ENCODE peak calls at places on chromosomes 3 and 15, in eight cellular contexts. One of them, this sample, is unnamed. For H3K9me3, the result is how much of the 10 kb centered on the place peaks cover.

GRCh38 chr3:25426408-25426807 is 1.7 kb upstream of the RARB start:
- DNase-seq in A549: no peak
- DNase-seq in left lung: no peak
- DNase-seq in body of pancreas: no peak
- DNase-seq in cardiac muscle cell: no peak
- DNase-seq in psoas muscle: no peak
- DNase-seq in aorta: no peak
- DNase-seq in NT2/D1: no peak
- DNase-seq in this sample: peak

GRCh38 chr15:52788099-52788986 is 1.8 kb downstream of the ONECUT1 start:
- DNase-seq in A549: no peak
- DNase-seq in left lung: no peak
- DNase-seq in body of pancreas: peak
- DNase-seq in cardiac muscle cell: no peak
- DNase-seq in psoas muscle: no peak
- DNase-seq in aorta: no peak
- DNase-seq in NT2/D1: no peak
- DNase-seq in this sample: peak

GRCh38 chr15:89732451-89733172 is 18.4 kb downstream of the MESP1 start:
- DNase-seq in A549: no peak
- DNase-seq in left lung: no peak
- DNase-seq in body of pancreas: no peak
- DNase-seq in cardiac muscle cell: peak
- DNase-seq in psoas muscle: no peak
- DNase-seq in aorta: no peak
- DNase-seq in NT2/D1: no peak
- DNase-seq in this sample: no peak

GRCh38 chr15:68433551-68433950 is 1.6 kb upstream of the ITGA11 start:
- DNase-seq in A549: no peak
- DNase-seq in left lung: no peak
- DNase-seq in body of pancreas: no peak
- DNase-seq in cardiac muscle cell: no peak
- DNase-seq in psoas muscle: no peak
- DNase-seq in aorta: no peak
- DNase-seq in NT2/D1: no peak
- DNase-seq in this sample: no peak

GRCh38 chr3:132343018-132343612 is 25.9 kb downstream of the ACP3 start:
- DNase-seq in A549: peak
- DNase-seq in left lung: no peak
- DNase-seq in body of pancreas: peak
- DNase-seq in cardiac muscle cell: peak
- DNase-seq in psoas muscle: no peak
- DNase-seq in aorta: no peak
- DNase-seq in NT2/D1: peak
- DNase-seq in this sample: no peak

GRCh38 chr3:150599611-150600297 is 3.4 kb upstream of the SELENOT start:
- DNase-seq in A549: no peak
- DNase-seq in left lung: no peak
- DNase-seq in body of pancreas: peak
- DNase-seq in cardiac muscle cell: peak
- DNase-seq in psoas muscle: no peak
- DNase-seq in aorta: no peak
- DNase-seq in NT2/D1: no peak
- DNase-seq in this sample: no peak

GRCh38 chr15:67792250-67792942 is 32.9 kb upstream of the SKOR1 start:
- DNase-seq in A549: no peak
- DNase-seq in left lung: no peak
- DNase-seq in body of pancreas: no peak
- DNase-seq in cardiac muscle cell: no peak
- DNase-seq in psoas muscle: no peak
- DNase-seq in aorta: no peak
- DNase-seq in NT2/D1: no peak
- DNase-seq in this sample: no peak

GRCh38 chr3:69090021-69090420 is 5.3 kb downstream of the ARL6IP5 start:
- DNase-seq in A549: no peak
- DNase-seq in left lung: no peak
- DNase-seq in body of pancreas: no peak
- DNase-seq in cardiac muscle cell: peak
- DNase-seq in psoas muscle: no peak
- DNase-seq in aorta: no peak
- DNase-seq in NT2/D1: no peak
- DNase-seq in this sample: no peak

GRCh38 chr3:12815719-12816118 is 19.2 kb downstream of the CAND2 start:
- DNase-seq in A549: no peak
- DNase-seq in left lung: no peak
- DNase-seq in body of pancreas: no peak
- DNase-seq in cardiac muscle cell: no peak
- DNase-seq in psoas muscle: no peak
- DNase-seq in aorta: no peak
- DNase-seq in NT2/D1: no peak
- DNase-seq in this sample: no peak

GRCh38 chr3:12812812-12813211 is 16.3 kb downstream of the CAND2 start:
- DNase-seq in A549: no peak
- DNase-seq in left lung: no peak
- DNase-seq in body of pancreas: no peak
- DNase-seq in cardiac muscle cell: no peak
- DNase-seq in psoas muscle: no peak
- DNase-seq in aorta: no peak
- DNase-seq in NT2/D1: no peak
- DNase-seq in this sample: no peak

GRCh38 chr3:12815078-12815477 is 18.6 kb downstream of the CAND2 start:
- DNase-seq in A549: no peak
- DNase-seq in left lung: no peak
- DNase-seq in body of pancreas: no peak
- DNase-seq in cardiac muscle cell: no peak
- DNase-seq in psoas muscle: no peak
- DNase-seq in aorta: no peak
- DNase-seq in NT2/D1: no peak
- DNase-seq in this sample: no peak

GRCh38 chr3:12816521-12817340 is 20.3 kb downstream of the CAND2 start:
- DNase-seq in A549: no peak
- DNase-seq in left lung: no peak
- DNase-seq in body of pancreas: no peak
- DNase-seq in cardiac muscle cell: no peak
- DNase-seq in psoas muscle: peak
- DNase-seq in aorta: no peak
- DNase-seq in NT2/D1: no peak
- DNase-seq in this sample: no peak

DNA sequence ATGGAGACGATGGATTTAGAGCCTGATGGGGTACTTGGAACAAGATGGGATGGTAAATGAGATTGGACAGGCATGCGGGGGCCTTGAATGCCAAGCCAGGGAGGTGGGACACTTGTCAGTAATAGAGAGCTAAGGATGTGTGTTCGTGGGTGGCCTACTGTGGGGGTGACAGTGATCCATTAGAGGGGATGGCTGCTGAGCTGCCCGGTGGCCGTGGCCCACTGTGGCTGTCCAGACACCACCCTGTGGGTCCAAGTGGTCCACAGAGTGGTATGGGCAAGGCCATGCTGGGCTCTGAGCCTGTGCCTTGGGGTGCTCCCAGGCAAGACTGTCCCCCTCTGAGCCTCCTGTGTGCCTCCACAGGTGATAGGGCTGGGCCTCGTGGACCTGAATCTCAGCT is 17.5 kb downstream of the CAND2 start:
- DNase-seq in A549: no peak
- DNase-seq in left lung: no peak
- DNase-seq in body of pancreas: no peak
- DNase-seq in cardiac muscle cell: no peak
- DNase-seq in psoas muscle: no peak
- DNase-seq in aorta: no peak
- DNase-seq in NT2/D1: no peak
- DNase-seq in this sample: no peak
- H3K9me3 ChIP-seq in A549: under half
- H3K9me3 ChIP-seq in left lung: under half
- H3K9me3 ChIP-seq in body of pancreas: under half
- H3K9me3 ChIP-seq in cardiac muscle cell: under half
- H3K9me3 ChIP-seq in psoas muscle: under half
- H3K9me3 ChIP-seq in aorta: under half
- H3K9me3 ChIP-seq in NT2/D1: under half
- H3K9me3 ChIP-seq in this sample: under half

DNA sequence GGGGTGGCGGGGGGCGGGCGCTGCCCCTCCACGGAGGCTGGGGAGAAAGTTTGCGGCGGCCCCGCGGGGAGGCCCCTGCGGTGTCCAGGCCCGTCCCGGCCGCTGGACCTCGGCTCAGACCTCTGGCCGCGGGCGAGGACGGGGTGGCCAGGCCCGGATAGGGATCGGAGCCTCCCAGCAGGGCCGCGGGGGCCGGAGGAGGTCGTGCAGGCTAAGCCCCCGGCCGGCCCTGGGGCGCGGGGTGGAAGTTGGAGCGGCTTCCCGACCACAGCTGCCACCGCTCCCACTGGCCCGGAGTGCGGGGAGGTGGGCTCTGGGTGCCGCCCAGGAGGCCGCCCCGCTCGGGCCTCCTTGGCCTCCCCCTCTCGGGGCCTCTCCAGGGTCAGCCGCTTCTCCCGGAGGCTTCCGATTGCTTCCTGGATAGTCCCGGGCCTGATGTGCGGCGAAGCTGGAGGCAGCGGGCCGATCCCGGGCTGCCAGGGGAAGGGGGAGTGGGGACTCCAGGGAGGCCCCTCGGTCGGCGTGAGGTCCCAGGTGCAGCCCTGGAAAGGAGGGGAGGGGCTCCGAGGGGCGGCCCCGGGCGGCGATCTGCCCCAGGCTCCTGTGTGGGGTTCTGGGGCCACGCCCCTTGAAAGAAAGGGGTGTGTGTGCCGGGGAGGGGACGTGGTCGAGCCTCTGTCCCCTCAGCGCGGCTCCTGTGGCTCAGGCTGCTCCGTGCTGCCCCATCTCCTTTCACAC is 907 bp downstream of the PLXNA1 start:
- DNase-seq in A549: no peak
- DNase-seq in left lung: peak
- DNase-seq in body of pancreas: peak
- DNase-seq in cardiac muscle cell: peak
- DNase-seq in psoas muscle: no peak
- DNase-seq in aorta: no peak
- DNase-seq in NT2/D1: peak
- DNase-seq in this sample: no peak
- H3K4me3 ChIP-seq in A549: peak
- H3K4me3 ChIP-seq in left lung: peak
- H3K4me3 ChIP-seq in body of pancreas: peak
- H3K4me3 ChIP-seq in cardiac muscle cell: peak
- H3K4me3 ChIP-seq in psoas muscle: peak
- H3K4me3 ChIP-seq in aorta: peak
- H3K4me3 ChIP-seq in NT2/D1: peak
- H3K4me3 ChIP-seq in this sample: peak

GRCh38 chr15:73806698-73807483 is 53.7 kb upstream of the INSYN1 start:
- DNase-seq in A549: no peak
- DNase-seq in left lung: no peak
- DNase-seq in body of pancreas: no peak
- DNase-seq in cardiac muscle cell: no peak
- DNase-seq in psoas muscle: no peak
- DNase-seq in aorta: peak
- DNase-seq in NT2/D1: no peak
- DNase-seq in this sample: no peak

GRCh38 chr15:73805504-73806089 is 52.4 kb upstream of the INSYN1 start:
- DNase-seq in A549: no peak
- DNase-seq in left lung: no peak
- DNase-seq in body of pancreas: no peak
- DNase-seq in cardiac muscle cell: no peak
- DNase-seq in psoas muscle: no peak
- DNase-seq in aorta: no peak
- DNase-seq in NT2/D1: no peak
- DNase-seq in this sample: no peak

GRCh38 chr15:73813071-73813470 is 59.9 kb upstream of the INSYN1 start:
- DNase-seq in A549: no peak
- DNase-seq in left lung: no peak
- DNase-seq in body of pancreas: no peak
- DNase-seq in cardiac muscle cell: no peak
- DNase-seq in psoas muscle: no peak
- DNase-seq in aorta: peak
- DNase-seq in NT2/D1: no peak
- DNase-seq in this sample: no peak

GRCh38 chr15:73807865-73808264 is 54.7 kb upstream of the INSYN1 start:
- DNase-seq in A549: no peak
- DNase-seq in left lung: no peak
- DNase-seq in body of pancreas: no peak
- DNase-seq in cardiac muscle cell: no peak
- DNase-seq in psoas muscle: no peak
- DNase-seq in aorta: no peak
- DNase-seq in NT2/D1: no peak
- DNase-seq in this sample: no peak

GRCh38 chr15:73809728-73810501 is 56.8 kb upstream of the INSYN1 start:
- DNase-seq in A549: no peak
- DNase-seq in left lung: no peak
- DNase-seq in body of pancreas: peak
- DNase-seq in cardiac muscle cell: no peak
- DNase-seq in psoas muscle: no peak
- DNase-seq in aorta: peak
- DNase-seq in NT2/D1: no peak
- DNase-seq in this sample: no peak
- H3K9me3 ChIP-seq in A549: under half
- H3K9me3 ChIP-seq in left lung: under half
- H3K9me3 ChIP-seq in body of pancreas: under half
- H3K9me3 ChIP-seq in cardiac muscle cell: under half
- H3K9me3 ChIP-seq in psoas muscle: under half
- H3K9me3 ChIP-seq in aorta: under half
- H3K9me3 ChIP-seq in NT2/D1: under half
- H3K9me3 ChIP-seq in this sample: under half

GRCh38 chr3:23889401-23889800 is 27.4 kb downstream of the NKIRAS1 start:
- DNase-seq in A549: no peak
- DNase-seq in left lung: no peak
- DNase-seq in body of pancreas: no peak
- DNase-seq in cardiac muscle cell: no peak
- DNase-seq in psoas muscle: no peak
- DNase-seq in aorta: no peak
- DNase-seq in NT2/D1: no peak
- DNase-seq in this sample: no peak
- H3K4me3 ChIP-seq in A549: no peak
- H3K4me3 ChIP-seq in left lung: no peak
- H3K4me3 ChIP-seq in body of pancreas: no peak
- H3K4me3 ChIP-seq in cardiac muscle cell: no peak
- H3K4me3 ChIP-seq in psoas muscle: no peak
- H3K4me3 ChIP-seq in aorta: no peak
- H3K4me3 ChIP-seq in NT2/D1: no peak
- H3K4me3 ChIP-seq in this sample: no peak

DNA sequence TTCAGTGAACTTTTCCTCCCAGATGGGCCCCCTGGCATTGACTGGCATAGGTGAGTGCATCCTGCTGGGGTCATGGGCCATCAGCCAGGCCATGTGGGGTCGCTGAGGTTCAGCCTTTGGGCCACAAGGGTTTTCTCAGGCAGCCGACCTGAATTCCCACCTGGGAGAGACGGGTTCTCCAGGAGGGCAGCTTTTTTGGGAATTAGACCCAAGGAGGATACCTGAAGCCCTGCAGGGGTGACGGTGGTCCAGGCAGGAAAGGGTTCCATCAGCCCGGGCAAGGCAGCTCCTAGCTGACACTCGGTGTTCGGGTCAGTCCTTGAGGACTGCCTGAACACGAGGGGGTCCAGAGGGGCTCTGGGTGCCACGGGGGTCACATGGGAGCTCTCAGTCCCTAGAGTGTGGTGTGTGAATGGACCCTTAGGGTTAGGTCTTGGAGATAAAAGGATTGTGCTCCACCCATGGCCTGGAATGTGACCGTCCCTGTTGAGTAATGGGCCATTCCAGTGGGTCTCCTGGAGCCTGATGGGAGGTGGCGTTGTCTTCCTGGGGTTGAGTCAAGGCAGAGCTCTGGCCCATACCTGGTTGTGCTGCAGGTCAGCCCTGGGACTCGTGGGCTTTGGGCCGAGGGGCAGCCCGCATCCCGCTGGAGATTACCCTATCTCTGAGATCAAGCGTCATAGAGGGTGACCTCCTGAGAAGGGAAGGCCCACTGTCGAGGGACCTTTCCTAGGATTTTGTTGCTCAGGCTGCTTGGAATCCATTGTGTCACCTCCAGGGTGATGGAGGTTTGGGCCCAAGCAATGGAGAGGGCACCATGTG is 192.8 kb downstream of the UBE3A start:
- DNase-seq in A549: no peak
- DNase-seq in left lung: peak
- DNase-seq in body of pancreas: peak
- DNase-seq in cardiac muscle cell: no peak
- DNase-seq in psoas muscle: peak
- DNase-seq in aorta: peak
- DNase-seq in NT2/D1: no peak
- DNase-seq in this sample: peak
- H3K9me3 ChIP-seq in A549: under half
- H3K9me3 ChIP-seq in left lung: half or more
- H3K9me3 ChIP-seq in body of pancreas: under half
- H3K9me3 ChIP-seq in cardiac muscle cell: under half
- H3K9me3 ChIP-seq in psoas muscle: under half
- H3K9me3 ChIP-seq in aorta: under half
- H3K9me3 ChIP-seq in NT2/D1: under half
- H3K9me3 ChIP-seq in this sample: under half